ENCODE peak calls at places on chromosome 7, in seven cellular contexts. One of them, this sample, is unnamed.

GRCh38 chr7:15651693-15652092 is 34.8 kb downstream of the MEOX2 start:
- DNase-seq in Peyer's patch: no peak
- DNase-seq in GM06990: no peak
- DNase-seq in spleen: no peak
- DNase-seq in fibroblast of lung: no peak
- DNase-seq in esophagus muscularis mucosa: no peak
- DNase-seq in AG10803: no peak
- DNase-seq in this sample: no peak

GRCh38 chr7:95209276-95209675 is 115.1 kb downstream of the PON1 start:
- DNase-seq in Peyer's patch: no peak
- DNase-seq in GM06990: no peak
- DNase-seq in spleen: no peak
- DNase-seq in fibroblast of lung: peak
- DNase-seq in esophagus muscularis mucosa: no peak
- DNase-seq in AG10803: peak
- DNase-seq in this sample: no peak

GRCh38 chr7:105689093-105689819 is 108.0 kb upstream of the EFCAB10 start:
- DNase-seq in Peyer's patch: no peak
- DNase-seq in GM06990: no peak
- DNase-seq in spleen: no peak
- DNase-seq in fibroblast of lung: no peak
- DNase-seq in esophagus muscularis mucosa: no peak
- DNase-seq in AG10803: no peak
- DNase-seq in this sample: no peak

GRCh38 chr7:23672033-23672432 is 8.0 kb upstream of the FAM221A start:
- DNase-seq in Peyer's patch: no peak
- DNase-seq in GM06990: no peak
- DNase-seq in spleen: no peak
- DNase-seq in fibroblast of lung: no peak
- DNase-seq in esophagus muscularis mucosa: no peak
- DNase-seq in AG10803: no peak
- DNase-seq in this sample: no peak

GRCh38 chr7:30970594-30971094 is 6.9 kb downstream of the GHRHR start:
- DNase-seq in Peyer's patch: no peak
- DNase-seq in GM06990: no peak
- DNase-seq in spleen: no peak
- DNase-seq in fibroblast of lung: no peak
- DNase-seq in esophagus muscularis mucosa: peak
- DNase-seq in AG10803: no peak
- DNase-seq in this sample: peak

GRCh38 chr7:133742709-133743538 is 384.2 kb upstream of the LRGUK start:
- DNase-seq in Peyer's patch: no peak
- DNase-seq in GM06990: no peak
- DNase-seq in spleen: no peak
- DNase-seq in fibroblast of lung: peak
- DNase-seq in esophagus muscularis mucosa: no peak
- DNase-seq in AG10803: peak
- DNase-seq in this sample: peak

GRCh38 chr7:44962483-44963251 is 16.1 kb downstream of the MYO1G start:
- DNase-seq in Peyer's patch: peak
- DNase-seq in GM06990: no peak
- DNase-seq in spleen: peak
- DNase-seq in fibroblast of lung: no peak
- DNase-seq in esophagus muscularis mucosa: no peak
- DNase-seq in AG10803: no peak
- DNase-seq in this sample: no peak

GRCh38 chr7:115099906-115100305 is 178.0 kb downstream of the MDFIC start:
- DNase-seq in Peyer's patch: no peak
- DNase-seq in GM06990: no peak
- DNase-seq in spleen: no peak
- DNase-seq in fibroblast of lung: peak
- DNase-seq in esophagus muscularis mucosa: no peak
- DNase-seq in AG10803: peak
- DNase-seq in this sample: no peak

GRCh38 chr7:98831641-98832221 is 38.1 kb downstream of the TMEM130 start:
- DNase-seq in Peyer's patch: no peak
- DNase-seq in GM06990: no peak
- DNase-seq in spleen: no peak
- DNase-seq in fibroblast of lung: peak
- DNase-seq in esophagus muscularis mucosa: no peak
- DNase-seq in AG10803: no peak
- DNase-seq in this sample: peak

GRCh38 chr7:74587435-74588126 is 69.9 kb upstream of the GTF2I start:
- DNase-seq in Peyer's patch: peak
- DNase-seq in GM06990: peak
- DNase-seq in spleen: peak
- DNase-seq in fibroblast of lung: peak
- DNase-seq in esophagus muscularis mucosa: peak
- DNase-seq in AG10803: peak
- DNase-seq in this sample: peak

GRCh38 chr7:112204776-112205347 is 1.3 kb downstream of the DOCK4 start:
- DNase-seq in Peyer's patch: no peak
- DNase-seq in GM06990: no peak
- DNase-seq in spleen: no peak
- DNase-seq in fibroblast of lung: peak
- DNase-seq in esophagus muscularis mucosa: no peak
- DNase-seq in AG10803: peak
- DNase-seq in this sample: no peak

GRCh38 chr7:36303202-36304098 is 86.2 kb upstream of the ANLN start:
- DNase-seq in Peyer's patch: peak
- DNase-seq in GM06990: no peak
- DNase-seq in spleen: no peak
- DNase-seq in fibroblast of lung: peak
- DNase-seq in esophagus muscularis mucosa: no peak
- DNase-seq in AG10803: peak
- DNase-seq in this sample: no peak

GRCh38 chr7:27238979-27239779 is 3.4 kb upstream of the EVX1 start:
- DNase-seq in Peyer's patch: no peak
- DNase-seq in GM06990: no peak
- DNase-seq in spleen: no peak
- DNase-seq in fibroblast of lung: no peak
- DNase-seq in esophagus muscularis mucosa: no peak
- DNase-seq in AG10803: no peak
- DNase-seq in this sample: no peak

GRCh38 chr7:140421521-140421920 is 17.7 kb downstream of the RAB19 start:
- DNase-seq in Peyer's patch: no peak
- DNase-seq in GM06990: no peak
- DNase-seq in spleen: no peak
- DNase-seq in fibroblast of lung: no peak
- DNase-seq in esophagus muscularis mucosa: no peak
- DNase-seq in AG10803: no peak
- DNase-seq in this sample: no peak

GRCh38 chr7:130420943-130421578 is 19.8 kb downstream of the CEP41 start:
- DNase-seq in Peyer's patch: no peak
- DNase-seq in GM06990: no peak
- DNase-seq in spleen: no peak
- DNase-seq in fibroblast of lung: no peak
- DNase-seq in esophagus muscularis mucosa: no peak
- DNase-seq in AG10803: no peak
- DNase-seq in this sample: no peak

GRCh38 chr7:55432937-55433784 is 68.0 kb downstream of the LANCL2 start:
- DNase-seq in Peyer's patch: no peak
- DNase-seq in GM06990: no peak
- DNase-seq in spleen: no peak
- DNase-seq in fibroblast of lung: peak
- DNase-seq in esophagus muscularis mucosa: no peak
- DNase-seq in AG10803: peak
- DNase-seq in this sample: peak

GRCh38 chr7:159104188-159105030 is 40.3 kb downstream of the VIPR2 start:
- DNase-seq in Peyer's patch: peak
- DNase-seq in GM06990: no peak
- DNase-seq in spleen: peak
- DNase-seq in fibroblast of lung: no peak
- DNase-seq in esophagus muscularis mucosa: no peak
- DNase-seq in AG10803: no peak
- DNase-seq in this sample: no peak

GRCh38 chr7:87599336-87599735 is 1.3 kb downstream of the ABCB1 start:
- DNase-seq in Peyer's patch: peak
- DNase-seq in GM06990: peak
- DNase-seq in spleen: peak
- DNase-seq in fibroblast of lung: no peak
- DNase-seq in esophagus muscularis mucosa: no peak
- DNase-seq in AG10803: no peak
- DNase-seq in this sample: peak

GRCh38 chr7:88927-89921 is 103.1 kb upstream of the FAM20C start:
- DNase-seq in Peyer's patch: no peak
- DNase-seq in GM06990: no peak
- DNase-seq in spleen: no peak
- DNase-seq in fibroblast of lung: peak
- DNase-seq in esophagus muscularis mucosa: peak
- DNase-seq in AG10803: peak
- DNase-seq in this sample: no peak

GRCh38 chr7:21251166-21251806 is 176.6 kb upstream of the SP4 start:
- DNase-seq in Peyer's patch: no peak
- DNase-seq in GM06990: no peak
- DNase-seq in spleen: no peak
- DNase-seq in fibroblast of lung: no peak
- DNase-seq in esophagus muscularis mucosa: no peak
- DNase-seq in AG10803: no peak
- DNase-seq in this sample: no peak
- TF ChIP-seq CTCF in Peyer's patch: no peak
- TF ChIP-seq CTCF in GM06990: no peak
- TF ChIP-seq CTCF in spleen: no peak
- TF ChIP-seq CTCF in fibroblast of lung: no peak
- TF ChIP-seq CTCF in esophagus muscularis mucosa: no peak
- TF ChIP-seq CTCF in AG10803: no peak
- TF ChIP-seq CTCF in this sample: no peak

GRCh38 chr7:129052441-129052840 is 2.5 kb downstream of the TNPO3 start:
- DNase-seq in Peyer's patch: no peak
- DNase-seq in GM06990: no peak
- DNase-seq in spleen: no peak
- DNase-seq in fibroblast of lung: no peak
- DNase-seq in esophagus muscularis mucosa: no peak
- DNase-seq in AG10803: no peak
- DNase-seq in this sample: no peak
- H3K4me3 ChIP-seq in Peyer's patch: no peak
- H3K4me3 ChIP-seq in GM06990: peak
- H3K4me3 ChIP-seq in spleen: no peak
- H3K4me3 ChIP-seq in fibroblast of lung: peak
- H3K4me3 ChIP-seq in esophagus muscularis mucosa: no peak
- H3K4me3 ChIP-seq in AG10803: no peak
- H3K4me3 ChIP-seq in this sample: peak

DNA sequence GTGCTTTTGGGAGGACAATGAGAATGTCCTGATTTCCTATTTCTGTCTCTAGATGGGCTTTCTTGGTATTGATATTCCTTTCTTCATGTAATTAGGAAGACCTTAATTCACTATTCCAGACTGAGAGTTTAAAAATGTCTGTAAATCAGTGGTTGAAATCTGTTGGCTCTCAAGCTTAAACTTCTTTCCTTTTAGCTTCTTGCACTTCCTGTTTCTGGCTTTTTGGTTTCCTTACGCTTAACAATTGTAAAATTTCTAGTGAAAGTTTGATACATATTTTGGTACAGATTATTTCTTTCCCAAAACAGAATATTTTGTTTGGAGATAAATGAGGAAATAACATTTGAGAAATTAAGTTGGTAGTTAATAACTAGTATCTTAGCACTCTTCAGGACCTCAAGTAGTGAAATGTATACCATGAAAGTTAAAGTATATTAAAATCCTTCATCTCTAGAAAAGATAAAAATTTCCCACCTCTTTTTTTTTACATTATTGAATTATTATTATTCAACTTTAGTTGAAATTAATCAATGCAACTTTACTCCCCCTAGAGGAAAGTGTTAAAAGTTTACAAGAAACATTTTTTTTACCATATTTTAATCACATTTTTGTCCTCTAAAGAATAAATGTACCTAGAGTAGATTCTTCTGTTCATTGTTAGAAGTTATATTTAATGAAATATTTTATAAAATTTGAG is 137.2 kb downstream of the PHTF2 start:
- DNase-seq in Peyer's patch: no peak
- DNase-seq in GM06990: no peak
- DNase-seq in spleen: no peak
- DNase-seq in fibroblast of lung: peak
- DNase-seq in esophagus muscularis mucosa: no peak
- DNase-seq in AG10803: peak
- DNase-seq in this sample: no peak
- TF ChIP-seq CTCF in Peyer's patch: no peak
- TF ChIP-seq CTCF in GM06990: peak
- TF ChIP-seq CTCF in spleen: no peak
- TF ChIP-seq CTCF in fibroblast of lung: peak
- TF ChIP-seq CTCF in esophagus muscularis mucosa: no peak
- TF ChIP-seq CTCF in AG10803: peak
- TF ChIP-seq CTCF in this sample: peak

GRCh38 chr7:47493971-47494370 is 87.9 kb downstream of the TNS3 start:
- DNase-seq in Peyer's patch: no peak
- DNase-seq in GM06990: no peak
- DNase-seq in spleen: no peak
- DNase-seq in fibroblast of lung: no peak
- DNase-seq in esophagus muscularis mucosa: no peak
- DNase-seq in AG10803: no peak
- DNase-seq in this sample: no peak
- H3K4me3 ChIP-seq in Peyer's patch: no peak
- H3K4me3 ChIP-seq in GM06990: no peak
- H3K4me3 ChIP-seq in spleen: no peak
- H3K4me3 ChIP-seq in fibroblast of lung: no peak
- H3K4me3 ChIP-seq in esophagus muscularis mucosa: no peak
- H3K4me3 ChIP-seq in AG10803: no peak
- H3K4me3 ChIP-seq in this sample: no peak

DNA sequence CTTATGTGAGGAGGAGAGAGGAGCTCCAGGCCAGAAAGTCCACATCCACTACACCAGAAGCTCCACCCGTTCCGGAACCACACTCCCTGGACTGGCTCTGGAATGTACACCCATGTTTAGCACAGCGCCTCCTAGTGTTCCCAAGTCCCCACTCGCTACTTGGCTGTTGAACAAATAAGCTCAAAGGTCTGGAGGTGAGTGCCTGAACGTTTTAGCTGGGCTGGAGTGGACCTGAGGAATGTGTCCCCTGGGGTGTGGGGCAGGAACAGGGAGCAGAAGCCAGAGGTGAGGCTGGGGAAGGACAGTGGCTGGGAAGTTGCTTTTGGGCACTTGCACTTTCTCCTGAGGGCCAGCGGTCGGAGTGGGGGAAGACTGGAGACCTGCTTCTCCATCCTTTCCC is 164.1 kb upstream of the CDCA7L start:
- DNase-seq in Peyer's patch: no peak
- DNase-seq in GM06990: no peak
- DNase-seq in spleen: no peak
- DNase-seq in fibroblast of lung: peak
- DNase-seq in esophagus muscularis mucosa: no peak
- DNase-seq in AG10803: peak
- DNase-seq in this sample: peak
- TF ChIP-seq CTCF in Peyer's patch: no peak
- TF ChIP-seq CTCF in GM06990: peak
- TF ChIP-seq CTCF in spleen: no peak
- TF ChIP-seq CTCF in fibroblast of lung: peak
- TF ChIP-seq CTCF in esophagus muscularis mucosa: no peak
- TF ChIP-seq CTCF in AG10803: peak
- TF ChIP-seq CTCF in this sample: peak